ENCODE peak calls at places on chromosomes 5 and 9, in five cellular contexts. Q is erythroblast, H is GM12892, N is HCT116, M is ovary. K is an unnamed sample.

GRCh38 chr5:66867622-66868322 is 271.6 kb downstream of the MAST4 start:
- DNase-seq in Q (no peak), H (no peak), N (no peak), M (no peak), K (no peak)

GRCh38 chr9:128702445-128702948 is at the start of gene PKN3:
- DNase-seq in Q (peak), H (peak), N (peak), M (peak), K (peak)

GRCh38 chr5:163496286-163496685 is 9.1 kb upstream of the MAT2B start:
- DNase-seq in Q (no peak), H (no peak), N (no peak), M (no peak), K (no peak)

GRCh38 chr9:89880721-89881120 is 275.9 kb downstream of the GADD45G start:
- DNase-seq in Q (no peak), H (no peak), N (no peak), M (no peak), K (no peak)

GRCh38 chr5:164202338-164202737 is 696.9 kb downstream of the MAT2B start:
- DNase-seq in Q (no peak), H (no peak), N (no peak), M (no peak), K (no peak)

GRCh38 chr5:165161204-165161603 is 1655.8 kb downstream of the MAT2B start:
- DNase-seq in Q (peak), H (no peak), N (no peak), M (no peak), K (no peak)

GRCh38 chr5:86797677-86798076 is 179.9 kb downstream of the COX7C start:
- DNase-seq in Q (no peak), H (no peak), N (no peak), M (no peak), K (no peak)

GRCh38 chr5:151686673-151687378 is at the start of gene SPARC:
- DNase-seq in Q (no peak), H (no peak), N (no peak), M (peak), K (peak)

GRCh38 chr9:135156525-135157510 is 69.3 kb downstream of the OLFM1 start:
- DNase-seq in Q (peak), H (peak), N (peak), M (peak), K (peak)

GRCh38 chr5:62354028-62354874 is 48.2 kb downstream of the KIF2A start:
- DNase-seq in Q (peak), H (no peak), N (peak), M (no peak), K (peak)

GRCh38 chr5:79924936-79925893 is 65.8 kb downstream of the MTX3 start:
- DNase-seq in Q (no peak), H (no peak), N (no peak), M (no peak), K (no peak)

GRCh38 chr9:127918201-127919107 is 1.6 kb upstream of the ST6GALNAC4 start:
- DNase-seq in Q (peak), H (no peak), N (no peak), M (peak), K (no peak)

GRCh38 chr5:58974083-58974482 is 391.2 kb downstream of the RAB3C start:
- DNase-seq in Q (no peak), H (no peak), N (no peak), M (no peak), K (no peak)

GRCh38 chr5:57693488-57694305 is 211.1 kb upstream of the ACTBL2 start:
- DNase-seq in Q (peak), H (no peak), N (no peak), M (no peak), K (no peak)

GRCh38 chr5:154782812-154783592 is 27.8 kb downstream of the LARP1 start:
- DNase-seq in Q (no peak), H (no peak), N (no peak), M (no peak), K (no peak)

GRCh38 chr5:92644271-92644886 is 936.6 kb downstream of the NR2F1-AS1 start:
- DNase-seq in Q (no peak), H (no peak), N (no peak), M (no peak), K (no peak)

GRCh38 chr5:95647886-95648860 is 1.6 kb downstream of the RFESD start:
- DNase-seq in Q (peak), H (no peak), N (no peak), M (no peak), K (no peak)

GRCh38 chr9:18255158-18255629 is 218.8 kb upstream of the ADAMTSL1 start:
- DNase-seq in Q (peak), H (peak), N (peak), M (peak), K (peak)

GRCh38 chr5:41445937-41446563 is 64.4 kb downstream of the PLCXD3 start:
- DNase-seq in Q (no peak), H (no peak), N (no peak), M (no peak), K (no peak)

DNA sequence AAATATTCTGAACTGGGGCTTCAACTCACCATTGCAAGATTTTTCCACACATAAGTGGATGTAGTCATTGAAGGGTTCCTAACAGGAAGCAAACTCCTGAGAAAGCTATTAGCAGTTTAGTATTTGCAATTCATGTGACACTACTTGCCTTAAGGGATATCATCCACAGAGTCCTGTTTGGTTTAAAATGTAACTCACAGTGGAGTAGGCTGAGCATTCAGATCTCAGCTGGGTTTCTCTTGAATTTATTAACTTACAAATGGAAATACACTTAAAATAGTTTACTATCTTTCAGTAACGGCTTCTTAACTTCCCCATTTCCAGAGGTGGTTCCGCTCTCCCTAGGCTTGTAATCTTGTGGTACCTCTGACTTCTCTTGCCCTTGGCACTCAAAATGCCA is 660.7 kb upstream of the ADAMTS16 start:
- DNase-seq in Q (no peak), H (no peak), N (no peak), M (no peak), K (no peak)
- TF ChIP-seq POLR2A in Q (no peak), H (no peak), N (no peak), M (no peak), K (no peak)

DNA sequence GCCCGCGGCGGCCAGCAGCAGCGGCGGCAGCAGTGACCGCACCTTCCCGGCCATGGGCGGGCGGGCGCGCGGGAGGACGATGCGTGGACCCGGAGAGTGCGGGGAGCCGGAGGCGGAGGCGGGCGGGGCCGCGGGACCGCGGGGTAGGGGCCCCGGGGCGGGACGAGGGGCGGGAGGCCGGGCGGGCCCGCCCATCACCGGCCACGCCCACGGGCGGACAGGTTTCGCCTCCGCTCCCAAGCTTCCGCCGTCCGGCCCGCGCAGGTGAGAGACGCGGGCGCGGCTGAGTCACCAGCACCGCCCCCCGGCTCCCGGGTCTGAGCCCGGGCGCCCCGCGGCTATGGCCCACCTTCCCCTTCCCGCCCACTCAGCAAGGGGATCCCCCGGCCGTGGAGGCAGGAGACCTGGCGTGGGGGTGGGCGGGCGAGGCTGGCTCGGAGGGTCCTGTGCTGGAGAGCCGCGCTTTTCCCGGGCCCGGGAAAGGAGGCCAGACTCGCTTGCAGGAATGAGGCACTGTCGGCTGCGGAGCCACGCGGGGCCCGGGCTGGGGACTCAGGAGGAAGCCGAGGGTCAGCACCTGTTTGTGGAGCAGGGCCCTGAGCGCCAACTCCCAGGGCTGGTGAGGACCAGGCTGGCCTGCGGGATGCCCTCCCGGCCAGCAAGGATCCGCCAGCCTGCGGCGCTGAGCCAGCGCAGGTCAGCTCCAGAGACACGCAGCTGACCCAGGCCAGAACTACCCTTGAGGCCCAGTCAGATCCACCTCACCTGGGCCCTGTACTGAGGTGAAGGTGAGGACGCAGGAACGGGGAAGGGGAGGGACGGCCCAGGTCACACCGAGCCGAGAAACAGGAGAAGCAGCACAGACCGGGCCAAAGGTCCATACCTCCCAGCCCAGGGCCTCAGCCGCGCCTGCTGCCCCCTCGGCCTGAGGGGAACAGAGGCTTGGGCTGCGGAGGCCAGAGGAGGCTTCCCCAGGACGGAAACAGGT is at the start of gene ENTPD2:
- DNase-seq in Q (no peak), H (no peak), N (no peak), M (no peak), K (peak)
- TF ChIP-seq POLR2A in Q (no peak), H (no peak), N (peak), M (no peak), K (peak)

GRCh38 chr5:172866802-172867748 is 33.0 kb downstream of the ERGIC1 start:
- DNase-seq in Q (no peak), H (no peak), N (no peak), M (no peak), K (no peak)
- TF ChIP-seq POLR2A in Q (no peak), H (no peak), N (no peak), M (no peak), K (no peak)

GRCh38 chr9:137243626-137244485 is 2.8 kb downstream of the TUBB4B start:
- DNase-seq in Q (peak), H (no peak), N (no peak), M (no peak), K (no peak)
- TF ChIP-seq POLR2A in Q (peak), H (peak), N (peak), M (no peak), K (no peak)

GRCh38 chr5:19795218-19795617 is 192.8 kb downstream of the CDH18 start:
- DNase-seq in Q (no peak), H (no peak), N (no peak), M (no peak), K (no peak)

DNA sequence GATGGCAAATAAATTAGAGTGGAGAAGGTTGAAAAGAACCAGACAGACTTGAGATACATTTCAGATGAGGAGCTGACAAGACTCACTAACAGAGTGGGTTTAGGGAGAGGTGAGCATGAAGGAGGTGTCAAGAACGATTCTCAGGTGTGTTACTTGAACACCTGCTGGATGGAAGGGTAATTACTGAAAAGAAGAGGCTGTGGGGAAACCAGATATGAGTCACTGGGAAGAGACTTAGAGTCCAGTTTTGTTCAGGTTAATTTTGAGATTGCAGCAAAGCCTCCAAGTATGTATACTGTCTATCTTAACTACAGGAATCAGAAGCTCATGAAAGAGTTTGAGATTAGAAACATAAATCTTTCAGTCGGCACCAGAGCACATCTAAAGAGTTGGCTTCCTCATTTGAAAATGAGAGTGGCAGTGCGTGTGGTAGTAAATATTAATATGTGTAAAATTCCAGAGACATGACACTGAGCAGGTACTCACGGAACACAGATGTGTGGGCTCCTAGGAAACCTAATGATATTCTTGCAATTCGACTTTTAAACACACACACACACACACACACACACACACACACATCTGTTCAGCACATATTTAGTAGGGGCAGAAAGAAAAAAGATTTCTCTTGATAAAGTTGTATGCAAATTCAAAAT is 197.1 kb downstream of the CDH18 start:
- DNase-seq in Q (no peak), H (no peak), N (no peak), M (no peak), K (no peak)
- TF ChIP-seq POLR2A in Q (no peak), H (no peak), N (no peak), M (no peak), K (no peak)

GRCh38 chr9:131697908-131698714 is 41.8 kb downstream of the RAPGEF1 start:
- DNase-seq in Q (peak), H (no peak), N (no peak), M (no peak), K (no peak)
- TF ChIP-seq POLR2A in Q (no peak), H (no peak), N (no peak), M (no peak), K (no peak)

GRCh38 chr9:133955821-133956411 is 36.2 kb downstream of the VAV2 start:
- DNase-seq in Q (no peak), H (peak), N (no peak), M (peak), K (no peak)
- TF ChIP-seq POLR2A in Q (no peak), H (peak), N (no peak), M (no peak), K (no peak)

DNA sequence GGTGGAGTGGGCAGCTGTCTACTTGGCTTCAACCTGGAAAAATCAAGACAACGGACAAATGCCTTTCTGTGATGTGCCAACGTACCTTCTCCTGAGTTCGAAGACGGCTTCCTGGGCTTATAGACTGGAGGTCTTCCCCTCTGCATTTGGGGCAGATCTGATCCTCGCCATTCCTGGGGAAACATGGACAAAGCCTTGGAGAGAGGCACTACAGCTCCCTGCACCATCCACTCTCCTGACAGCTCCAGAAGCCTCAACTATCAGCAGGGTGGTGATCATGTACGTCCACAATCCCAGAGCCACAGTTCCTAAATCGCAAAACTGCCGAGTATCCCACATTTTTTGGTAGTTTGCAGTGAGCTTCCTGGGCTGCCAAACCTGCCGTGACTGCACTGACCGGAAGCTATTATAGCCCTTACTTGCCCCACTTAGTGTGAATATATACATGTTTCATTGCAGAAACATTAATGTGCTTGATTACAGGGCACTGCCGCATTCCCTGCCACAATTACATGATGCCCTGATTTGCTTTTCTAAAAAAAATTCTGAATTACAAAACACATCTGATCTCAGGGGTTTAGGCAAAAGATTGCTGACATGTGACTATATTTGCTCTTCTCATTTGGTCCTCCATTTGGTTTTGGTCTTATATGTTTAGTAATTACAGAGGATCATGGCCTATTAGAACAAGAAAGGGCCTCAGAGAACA is 2.8 kb downstream of the TRAF1 start:
- DNase-seq in Q (no peak), H (no peak), N (no peak), M (no peak), K (no peak)
- TF ChIP-seq POLR2A in Q (no peak), H (peak), N (no peak), M (no peak), K (no peak)

DNA sequence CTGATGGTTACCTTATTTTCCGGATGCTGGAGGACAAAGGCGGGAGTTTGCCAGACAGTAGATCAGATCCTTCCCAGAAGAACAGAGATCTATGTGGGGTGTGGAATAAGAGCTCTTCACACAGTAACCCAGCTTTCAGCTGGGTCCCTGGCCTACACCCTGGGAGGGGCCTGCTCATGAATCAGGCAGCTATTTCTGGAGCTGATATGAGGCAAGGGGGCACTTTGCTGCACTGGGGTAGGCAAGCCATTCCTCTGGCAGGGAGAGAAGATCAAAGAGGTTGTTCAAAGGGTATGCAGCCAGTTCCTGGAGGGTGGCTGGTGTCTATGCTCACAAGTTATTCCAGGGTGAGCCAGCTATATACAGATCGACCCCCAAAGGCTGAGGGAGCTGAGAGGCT is 48.6 kb downstream of the CYSTM1 start:
- DNase-seq in Q (peak), H (no peak), N (no peak), M (no peak), K (no peak)
- TF ChIP-seq POLR2A in Q (no peak), H (no peak), N (no peak), M (no peak), K (no peak)

DNA sequence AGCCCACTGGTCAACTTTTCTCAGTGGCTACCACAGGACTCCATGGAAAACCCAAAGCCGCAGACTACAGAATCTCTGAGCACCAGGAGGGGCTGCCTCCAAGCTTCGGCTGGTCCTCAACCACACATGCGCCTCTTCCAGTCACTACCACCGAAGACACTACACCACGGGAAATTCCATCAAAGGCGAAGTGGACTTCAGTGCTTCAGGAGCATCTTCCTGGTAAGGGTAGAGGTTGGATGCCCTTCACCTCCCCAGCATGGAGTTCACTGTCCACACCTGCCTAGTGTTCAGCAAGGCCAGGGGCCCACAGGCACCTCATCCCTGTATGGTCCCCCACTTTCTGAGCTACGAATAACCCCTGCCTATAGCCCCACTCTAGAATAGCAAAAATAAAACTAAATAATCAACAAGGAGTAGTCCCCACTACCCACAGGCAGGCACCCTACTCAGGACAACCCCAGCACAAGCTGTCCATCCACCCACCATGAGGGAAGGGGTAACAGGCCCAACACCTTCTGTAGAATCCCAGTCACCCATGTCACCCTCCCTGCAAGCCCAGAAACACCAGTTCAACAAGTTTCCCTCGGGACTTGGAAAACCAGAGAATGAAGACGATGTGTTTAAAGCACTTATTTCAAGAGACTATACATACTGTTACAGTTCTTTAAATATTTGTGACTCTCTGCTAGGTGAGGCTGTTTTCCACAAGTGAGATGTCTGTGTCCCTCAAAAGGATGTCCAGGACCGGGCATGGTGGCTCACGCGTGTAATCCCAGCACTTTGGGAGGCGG is 2.6 kb downstream of the VDAC1 start:
- DNase-seq in Q (no peak), H (no peak), N (no peak), M (no peak), K (no peak)
- TF ChIP-seq POLR2A in Q (no peak), H (no peak), N (no peak), M (no peak), K (no peak)